ENCODE peak calls at places on chromosomes 16 and 17, in eight cellular contexts. One of them, this sample, is unnamed.

GRCh38 chr17:19249681-19250080 is 12.5 kb downstream of the EPN2 start:
- DNase-seq in K562: no peak
- DNase-seq in GM23248: peak
- DNase-seq in GM23338: no peak
- DNase-seq in right lobe of liver: no peak
- DNase-seq in WERI-Rb-1: no peak
- DNase-seq in DND-41: no peak
- DNase-seq in mammary epithelial cell: no peak
- DNase-seq in this sample: peak

GRCh38 chr17:32931686-32932085 is 3.7 kb downstream of the TMEM98 start:
- DNase-seq in K562: no peak
- DNase-seq in GM23248: peak
- DNase-seq in GM23338: no peak
- DNase-seq in right lobe of liver: no peak
- DNase-seq in WERI-Rb-1: no peak
- DNase-seq in DND-41: no peak
- DNase-seq in mammary epithelial cell: peak
- DNase-seq in this sample: no peak

GRCh38 chr16:22787456-22788189 is 26.3 kb upstream of the HS3ST2 start:
- DNase-seq in K562: no peak
- DNase-seq in GM23248: peak
- DNase-seq in GM23338: no peak
- DNase-seq in right lobe of liver: no peak
- DNase-seq in WERI-Rb-1: no peak
- DNase-seq in DND-41: peak
- DNase-seq in mammary epithelial cell: peak
- DNase-seq in this sample: no peak

GRCh38 chr17:45338023-45338781 is 21.4 kb upstream of the MAP3K14 start:
- DNase-seq in K562: no peak
- DNase-seq in GM23248: no peak
- DNase-seq in GM23338: no peak
- DNase-seq in right lobe of liver: peak
- DNase-seq in WERI-Rb-1: no peak
- DNase-seq in DND-41: no peak
- DNase-seq in mammary epithelial cell: no peak
- DNase-seq in this sample: peak

GRCh38 chr16:64751906-64752305 is 370.0 kb downstream of the CDH11 start:
- DNase-seq in K562: no peak
- DNase-seq in GM23248: peak
- DNase-seq in GM23338: no peak
- DNase-seq in right lobe of liver: no peak
- DNase-seq in WERI-Rb-1: no peak
- DNase-seq in DND-41: no peak
- DNase-seq in mammary epithelial cell: no peak
- DNase-seq in this sample: no peak

GRCh38 chr17:61354895-61355294 is 44.7 kb upstream of the TBX2 start:
- DNase-seq in K562: no peak
- DNase-seq in GM23248: no peak
- DNase-seq in GM23338: peak
- DNase-seq in right lobe of liver: no peak
- DNase-seq in WERI-Rb-1: no peak
- DNase-seq in DND-41: no peak
- DNase-seq in mammary epithelial cell: no peak
- DNase-seq in this sample: no peak

GRCh38 chr17:77693301-77693700 is 265.2 kb upstream of the TNRC6C start:
- DNase-seq in K562: no peak
- DNase-seq in GM23248: no peak
- DNase-seq in GM23338: no peak
- DNase-seq in right lobe of liver: no peak
- DNase-seq in WERI-Rb-1: no peak
- DNase-seq in DND-41: no peak
- DNase-seq in mammary epithelial cell: no peak
- DNase-seq in this sample: no peak

GRCh38 chr17:15651001-15651582 is 31.6 kb upstream of the FBXW10B start:
- DNase-seq in K562: no peak
- DNase-seq in GM23248: peak
- DNase-seq in GM23338: no peak
- DNase-seq in right lobe of liver: no peak
- DNase-seq in WERI-Rb-1: no peak
- DNase-seq in DND-41: no peak
- DNase-seq in mammary epithelial cell: no peak
- DNase-seq in this sample: no peak

GRCh38 chr17:70184770-70185169 is 15.4 kb downstream of the KCNJ2 start:
- DNase-seq in K562: no peak
- DNase-seq in GM23248: peak
- DNase-seq in GM23338: no peak
- DNase-seq in right lobe of liver: no peak
- DNase-seq in WERI-Rb-1: no peak
- DNase-seq in DND-41: no peak
- DNase-seq in mammary epithelial cell: peak
- DNase-seq in this sample: no peak

GRCh38 chr17:7888184-7888920 is at the start of gene CHD3:
- DNase-seq in K562: no peak
- DNase-seq in GM23248: peak
- DNase-seq in GM23338: peak
- DNase-seq in right lobe of liver: no peak
- DNase-seq in WERI-Rb-1: no peak
- DNase-seq in DND-41: no peak
- DNase-seq in mammary epithelial cell: peak
- DNase-seq in this sample: no peak

GRCh38 chr16:19179890-19180490 is 11.9 kb downstream of the SYT17 start:
- DNase-seq in K562: peak
- DNase-seq in GM23248: peak
- DNase-seq in GM23338: peak
- DNase-seq in right lobe of liver: no peak
- DNase-seq in WERI-Rb-1: peak
- DNase-seq in DND-41: peak
- DNase-seq in mammary epithelial cell: peak
- DNase-seq in this sample: peak

GRCh38 chr17:1001640-1002411 is 4.9 kb downstream of the TIMM22 start:
- DNase-seq in K562: peak
- DNase-seq in GM23248: peak
- DNase-seq in GM23338: no peak
- DNase-seq in right lobe of liver: no peak
- DNase-seq in WERI-Rb-1: peak
- DNase-seq in DND-41: no peak
- DNase-seq in mammary epithelial cell: no peak
- DNase-seq in this sample: peak
- H3K4me3 ChIP-seq in K562: no peak
- H3K4me3 ChIP-seq in GM23248: no peak
- H3K4me3 ChIP-seq in GM23338: no peak
- H3K4me3 ChIP-seq in right lobe of liver: no peak
- H3K4me3 ChIP-seq in WERI-Rb-1: no peak
- H3K4me3 ChIP-seq in DND-41: no peak
- H3K4me3 ChIP-seq in mammary epithelial cell: no peak
- H3K4me3 ChIP-seq in this sample: no peak

GRCh38 chr16:677306-678190 is 2.1 kb downstream of the RHBDL1 start:
- DNase-seq in K562: no peak
- DNase-seq in GM23248: no peak
- DNase-seq in GM23338: peak
- DNase-seq in right lobe of liver: no peak
- DNase-seq in WERI-Rb-1: no peak
- DNase-seq in DND-41: no peak
- DNase-seq in mammary epithelial cell: no peak
- DNase-seq in this sample: no peak

GRCh38 chr16:678209-678857 is 1.9 kb upstream of the STUB1 start:
- DNase-seq in K562: no peak
- DNase-seq in GM23248: no peak
- DNase-seq in GM23338: no peak
- DNase-seq in right lobe of liver: no peak
- DNase-seq in WERI-Rb-1: no peak
- DNase-seq in DND-41: no peak
- DNase-seq in mammary epithelial cell: no peak
- DNase-seq in this sample: no peak

GRCh38 chr16:680625-680945 is 375 bp downstream of the STUB1 start:
- DNase-seq in K562: peak
- DNase-seq in GM23248: no peak
- DNase-seq in GM23338: no peak
- DNase-seq in right lobe of liver: no peak
- DNase-seq in WERI-Rb-1: no peak
- DNase-seq in DND-41: no peak
- DNase-seq in mammary epithelial cell: no peak
- DNase-seq in this sample: no peak

GRCh38 chr16:679808-680624 is at the start of gene STUB1:
- DNase-seq in K562: peak
- DNase-seq in GM23248: peak
- DNase-seq in GM23338: peak
- DNase-seq in right lobe of liver: peak
- DNase-seq in WERI-Rb-1: peak
- DNase-seq in DND-41: peak
- DNase-seq in mammary epithelial cell: peak
- DNase-seq in this sample: peak

DNA sequence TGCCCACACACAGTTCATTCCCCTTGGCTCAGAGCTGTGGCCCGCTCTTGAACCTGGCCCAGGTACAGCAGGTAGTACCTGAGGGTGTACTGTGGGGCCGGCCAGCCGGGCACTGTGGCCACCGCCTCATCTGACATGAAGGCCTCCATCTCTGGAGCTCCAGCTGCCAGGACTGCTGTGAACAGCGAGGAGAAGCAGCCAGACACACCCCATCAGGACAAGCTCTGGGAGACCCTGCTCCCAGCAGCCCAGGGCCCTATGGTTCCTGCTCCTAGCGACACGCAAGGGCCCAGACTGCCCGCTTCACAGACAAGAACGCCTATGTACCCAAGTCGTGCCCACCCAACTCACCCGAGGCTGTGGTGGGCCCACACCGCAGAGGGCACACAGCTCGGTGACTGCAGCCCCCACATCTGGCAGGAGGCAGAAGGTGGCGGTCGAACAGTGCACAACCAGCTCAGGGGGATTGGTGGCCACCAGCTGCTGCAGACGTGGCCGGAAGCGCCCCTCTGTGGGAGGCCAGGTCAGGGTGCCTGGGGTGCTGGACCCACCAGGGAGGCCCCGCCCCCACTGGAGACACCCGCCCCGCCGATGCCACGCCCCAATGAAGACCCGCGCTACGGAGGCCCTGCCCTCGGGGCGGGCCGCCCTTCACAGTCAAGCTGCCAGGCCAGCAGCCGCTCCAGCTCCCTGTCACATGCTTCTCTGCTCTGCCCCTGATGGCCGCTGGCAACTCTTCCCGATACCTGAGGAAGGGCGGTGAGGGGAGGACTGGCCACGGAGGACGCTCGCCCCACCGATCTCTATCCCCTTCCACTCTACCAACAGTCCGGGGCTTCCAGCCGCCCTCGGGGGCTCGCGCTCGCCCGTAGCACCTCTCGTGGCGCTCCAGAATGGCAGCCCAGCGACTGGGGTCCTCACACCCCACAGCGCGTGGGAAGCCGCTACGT is 1.1 kb upstream of the STUB1 start:
- DNase-seq in K562: peak
- DNase-seq in GM23248: peak
- DNase-seq in GM23338: peak
- DNase-seq in right lobe of liver: peak
- DNase-seq in WERI-Rb-1: peak
- DNase-seq in DND-41: peak
- DNase-seq in mammary epithelial cell: peak
- DNase-seq in this sample: peak
- H3K27ac ChIP-seq in K562: peak
- H3K27ac ChIP-seq in GM23248: no peak
- H3K27ac ChIP-seq in GM23338: no peak
- H3K27ac ChIP-seq in right lobe of liver: peak
- H3K27ac ChIP-seq in WERI-Rb-1: peak
- H3K27ac ChIP-seq in DND-41: peak
- H3K27ac ChIP-seq in mammary epithelial cell: no peak
- H3K27ac ChIP-seq in this sample: peak

DNA sequence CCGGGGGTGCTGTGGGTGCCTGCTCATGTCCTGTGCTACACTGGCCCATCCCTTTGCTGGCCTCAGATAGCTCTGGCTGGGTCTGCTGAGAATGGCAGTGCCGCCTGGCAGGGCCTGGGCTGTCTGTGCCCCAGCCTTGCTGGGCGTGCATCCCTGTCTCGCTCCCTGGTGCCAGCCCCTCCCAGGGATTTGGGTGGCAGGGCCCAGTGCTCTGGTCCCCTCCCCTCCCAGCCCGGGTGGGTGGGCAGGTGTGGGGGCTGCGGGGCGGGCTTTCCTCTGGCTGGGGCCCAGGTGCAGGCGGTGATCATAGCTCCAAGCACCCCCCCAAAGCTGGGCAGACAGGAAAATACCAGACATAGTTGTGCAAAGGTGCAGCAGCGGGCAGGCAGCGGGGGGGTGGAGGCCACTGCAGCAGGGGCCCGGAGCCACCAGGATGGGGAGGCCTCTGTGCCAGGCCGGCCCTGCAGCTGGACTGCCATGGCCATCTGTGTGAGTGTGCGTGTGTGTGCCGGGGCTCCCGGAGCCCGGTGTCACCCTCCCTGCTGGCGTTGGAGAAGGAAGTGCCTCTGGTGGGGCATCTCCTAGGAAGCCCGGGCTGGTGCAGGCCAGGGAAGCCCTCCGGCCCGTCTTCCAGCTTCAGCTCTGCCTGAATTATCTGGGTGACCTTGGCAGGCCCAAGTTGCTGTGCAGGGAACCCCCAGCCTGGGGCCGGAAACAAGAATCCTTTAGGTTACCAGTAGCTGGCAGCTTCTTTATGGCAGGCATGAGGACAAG is 7.4 kb downstream of the GLIS2 start:
- DNase-seq in K562: no peak
- DNase-seq in GM23248: no peak
- DNase-seq in GM23338: no peak
- DNase-seq in right lobe of liver: no peak
- DNase-seq in WERI-Rb-1: no peak
- DNase-seq in DND-41: no peak
- DNase-seq in mammary epithelial cell: no peak
- DNase-seq in this sample: peak
- H3K4me3 ChIP-seq in K562: no peak
- H3K4me3 ChIP-seq in GM23248: no peak
- H3K4me3 ChIP-seq in GM23338: no peak
- H3K4me3 ChIP-seq in right lobe of liver: no peak
- H3K4me3 ChIP-seq in WERI-Rb-1: no peak
- H3K4me3 ChIP-seq in DND-41: no peak
- H3K4me3 ChIP-seq in mammary epithelial cell: no peak
- H3K4me3 ChIP-seq in this sample: peak

GRCh38 chr17:40076595-40076994 is 13.8 kb downstream of the THRA start:
- DNase-seq in K562: no peak
- DNase-seq in GM23248: no peak
- DNase-seq in GM23338: no peak
- DNase-seq in right lobe of liver: no peak
- DNase-seq in WERI-Rb-1: no peak
- DNase-seq in DND-41: no peak
- DNase-seq in mammary epithelial cell: no peak
- DNase-seq in this sample: no peak

GRCh38 chr17:40074175-40074512 is 11.4 kb downstream of the THRA start:
- DNase-seq in K562: no peak
- DNase-seq in GM23248: no peak
- DNase-seq in GM23338: no peak
- DNase-seq in right lobe of liver: no peak
- DNase-seq in WERI-Rb-1: no peak
- DNase-seq in DND-41: no peak
- DNase-seq in mammary epithelial cell: no peak
- DNase-seq in this sample: no peak

GRCh38 chr17:40074871-40075215 is 12.1 kb downstream of the THRA start:
- DNase-seq in K562: no peak
- DNase-seq in GM23248: peak
- DNase-seq in GM23338: no peak
- DNase-seq in right lobe of liver: no peak
- DNase-seq in WERI-Rb-1: no peak
- DNase-seq in DND-41: no peak
- DNase-seq in mammary epithelial cell: no peak
- DNase-seq in this sample: no peak

GRCh38 chr17:40076101-40076498 is 13.3 kb downstream of the THRA start:
- DNase-seq in K562: no peak
- DNase-seq in GM23248: no peak
- DNase-seq in GM23338: no peak
- DNase-seq in right lobe of liver: no peak
- DNase-seq in WERI-Rb-1: no peak
- DNase-seq in DND-41: no peak
- DNase-seq in mammary epithelial cell: no peak
- DNase-seq in this sample: no peak

GRCh38 chr17:40075216-40076100 is 12.7 kb downstream of the THRA start:
- DNase-seq in K562: peak
- DNase-seq in GM23248: peak
- DNase-seq in GM23338: peak
- DNase-seq in right lobe of liver: peak
- DNase-seq in WERI-Rb-1: peak
- DNase-seq in DND-41: peak
- DNase-seq in mammary epithelial cell: peak
- DNase-seq in this sample: peak
- H3K27ac ChIP-seq in K562: peak
- H3K27ac ChIP-seq in GM23248: no peak
- H3K27ac ChIP-seq in GM23338: peak
- H3K27ac ChIP-seq in right lobe of liver: peak
- H3K27ac ChIP-seq in WERI-Rb-1: peak
- H3K27ac ChIP-seq in DND-41: peak
- H3K27ac ChIP-seq in mammary epithelial cell: no peak
- H3K27ac ChIP-seq in this sample: peak